ENCODE peak calls at places on chromosomes 11 and 22, in five cellular contexts. One of them, this sample, is unnamed. For H3K4me1, the result is how much of the 10 kb centered on the place peaks cover.

GRCh38 chr11:87304350-87304749 is 266.6 kb downstream of the TMEM135 start:
- DNase-seq in upper lobe of left lung: no peak
- DNase-seq in sigmoid colon: no peak
- DNase-seq in naive thymus-derived CD4-positive, alpha-beta T cell: no peak
- DNase-seq in neuronal stem cell: no peak
- DNase-seq in this sample: no peak

GRCh38 chr11:27462543-27462942 is 10.0 kb downstream of the LGR4 start:
- DNase-seq in upper lobe of left lung: no peak
- DNase-seq in sigmoid colon: no peak
- DNase-seq in naive thymus-derived CD4-positive, alpha-beta T cell: no peak
- DNase-seq in neuronal stem cell: no peak
- DNase-seq in this sample: no peak

GRCh38 chr11:62851807-62852522 is 12.6 kb upstream of the WDR74 start:
- DNase-seq in upper lobe of left lung: no peak
- DNase-seq in sigmoid colon: no peak
- DNase-seq in naive thymus-derived CD4-positive, alpha-beta T cell: no peak
- DNase-seq in neuronal stem cell: no peak
- DNase-seq in this sample: no peak

GRCh38 chr11:134945993-134946392 is 534.0 kb upstream of the B3GAT1 start:
- DNase-seq in upper lobe of left lung: no peak
- DNase-seq in sigmoid colon: no peak
- DNase-seq in naive thymus-derived CD4-positive, alpha-beta T cell: no peak
- DNase-seq in neuronal stem cell: no peak
- DNase-seq in this sample: no peak

GRCh38 chr22:37043828-37044538 is 7.6 kb upstream of the KCTD17 start:
- DNase-seq in upper lobe of left lung: peak
- DNase-seq in sigmoid colon: no peak
- DNase-seq in naive thymus-derived CD4-positive, alpha-beta T cell: peak
- DNase-seq in neuronal stem cell: no peak
- DNase-seq in this sample: no peak

GRCh38 chr11:130115218-130115617 is 44.4 kb upstream of the ST14 start:
- DNase-seq in upper lobe of left lung: no peak
- DNase-seq in sigmoid colon: no peak
- DNase-seq in naive thymus-derived CD4-positive, alpha-beta T cell: no peak
- DNase-seq in neuronal stem cell: no peak
- DNase-seq in this sample: no peak

GRCh38 chr11:106840146-106840545 is 178.1 kb downstream of the GUCY1A2 start:
- DNase-seq in upper lobe of left lung: no peak
- DNase-seq in sigmoid colon: no peak
- DNase-seq in naive thymus-derived CD4-positive, alpha-beta T cell: no peak
- DNase-seq in neuronal stem cell: no peak
- DNase-seq in this sample: no peak

GRCh38 chr22:23767303-23767672 is 484 bp downstream of the CHCHD10 start:
- DNase-seq in upper lobe of left lung: no peak
- DNase-seq in sigmoid colon: no peak
- DNase-seq in naive thymus-derived CD4-positive, alpha-beta T cell: no peak
- DNase-seq in neuronal stem cell: no peak
- DNase-seq in this sample: no peak

GRCh38 chr11:46238078-46238966 is 39.1 kb upstream of the CREB3L1 start:
- DNase-seq in upper lobe of left lung: peak
- DNase-seq in sigmoid colon: peak
- DNase-seq in naive thymus-derived CD4-positive, alpha-beta T cell: peak
- DNase-seq in neuronal stem cell: peak
- DNase-seq in this sample: no peak

GRCh38 chr11:134761361-134761760 is 349.3 kb upstream of the B3GAT1 start:
- DNase-seq in upper lobe of left lung: no peak
- DNase-seq in sigmoid colon: no peak
- DNase-seq in naive thymus-derived CD4-positive, alpha-beta T cell: no peak
- DNase-seq in neuronal stem cell: no peak
- DNase-seq in this sample: no peak

GRCh38 chr11:112279901-112280267 is 19.2 kb upstream of the PLET1 start:
- DNase-seq in upper lobe of left lung: peak
- DNase-seq in sigmoid colon: peak
- DNase-seq in naive thymus-derived CD4-positive, alpha-beta T cell: peak
- DNase-seq in neuronal stem cell: peak
- DNase-seq in this sample: no peak

GRCh38 chr11:72225411-72225951 is 914 bp downstream of the INPPL1 start:
- DNase-seq in upper lobe of left lung: no peak
- DNase-seq in sigmoid colon: peak
- DNase-seq in naive thymus-derived CD4-positive, alpha-beta T cell: peak
- DNase-seq in neuronal stem cell: no peak
- DNase-seq in this sample: no peak

GRCh38 chr11:60937144-60937527 is 12.9 kb downstream of the TMEM132A start:
- DNase-seq in upper lobe of left lung: peak
- DNase-seq in sigmoid colon: no peak
- DNase-seq in naive thymus-derived CD4-positive, alpha-beta T cell: no peak
- DNase-seq in neuronal stem cell: no peak
- DNase-seq in this sample: no peak

GRCh38 chr22:43789452-43789851 is 22.7 kb downstream of the EFCAB6 start:
- DNase-seq in upper lobe of left lung: peak
- DNase-seq in sigmoid colon: peak
- DNase-seq in naive thymus-derived CD4-positive, alpha-beta T cell: no peak
- DNase-seq in neuronal stem cell: no peak
- DNase-seq in this sample: no peak

GRCh38 chr22:50714150-50714549 is 23.9 kb upstream of the ACR start:
- DNase-seq in upper lobe of left lung: no peak
- DNase-seq in sigmoid colon: no peak
- DNase-seq in naive thymus-derived CD4-positive, alpha-beta T cell: no peak
- DNase-seq in neuronal stem cell: no peak
- DNase-seq in this sample: no peak

GRCh38 chr11:43934359-43935130 is 7.9 kb upstream of the C11orf96 start:
- DNase-seq in upper lobe of left lung: no peak
- DNase-seq in sigmoid colon: no peak
- DNase-seq in naive thymus-derived CD4-positive, alpha-beta T cell: no peak
- DNase-seq in neuronal stem cell: no peak
- DNase-seq in this sample: no peak

GRCh38 chr11:60130496-60130895 is 42.0 kb downstream of the MS4A2 start:
- DNase-seq in upper lobe of left lung: no peak
- DNase-seq in sigmoid colon: no peak
- DNase-seq in naive thymus-derived CD4-positive, alpha-beta T cell: no peak
- DNase-seq in neuronal stem cell: peak
- DNase-seq in this sample: no peak

GRCh38 chr22:35355744-35356420 is 25.0 kb upstream of the HMOX1 start:
- DNase-seq in upper lobe of left lung: no peak
- DNase-seq in sigmoid colon: no peak
- DNase-seq in naive thymus-derived CD4-positive, alpha-beta T cell: no peak
- DNase-seq in neuronal stem cell: no peak
- DNase-seq in this sample: no peak

GRCh38 chr11:65695459-65696241 is 16.4 kb upstream of the KAT5 start:
- DNase-seq in upper lobe of left lung: peak
- DNase-seq in sigmoid colon: no peak
- DNase-seq in naive thymus-derived CD4-positive, alpha-beta T cell: no peak
- DNase-seq in neuronal stem cell: no peak
- DNase-seq in this sample: no peak

GRCh38 chr11:78800089-78800690 is 225.5 kb upstream of the NARS2 start:
- DNase-seq in upper lobe of left lung: no peak
- DNase-seq in sigmoid colon: no peak
- DNase-seq in naive thymus-derived CD4-positive, alpha-beta T cell: no peak
- DNase-seq in neuronal stem cell: no peak
- DNase-seq in this sample: no peak

GRCh38 chr11:8932564-8933180 is at the start of gene C11orf16:
- DNase-seq in upper lobe of left lung: no peak
- DNase-seq in sigmoid colon: no peak
- DNase-seq in naive thymus-derived CD4-positive, alpha-beta T cell: no peak
- DNase-seq in neuronal stem cell: no peak
- DNase-seq in this sample: no peak

GRCh38 chr22:45261407-45262088 is 20.9 kb upstream of the KIAA0930 start:
- DNase-seq in upper lobe of left lung: no peak
- DNase-seq in sigmoid colon: no peak
- DNase-seq in naive thymus-derived CD4-positive, alpha-beta T cell: no peak
- DNase-seq in neuronal stem cell: no peak
- DNase-seq in this sample: no peak
- H3K4me1 ChIP-seq in upper lobe of left lung: under half
- H3K4me1 ChIP-seq in sigmoid colon: under half
- H3K4me1 ChIP-seq in naive thymus-derived CD4-positive, alpha-beta T cell: under half
- H3K4me1 ChIP-seq in neuronal stem cell: under half
- H3K4me1 ChIP-seq in this sample: under half

GRCh38 chr11:117871784-117872183 is 4.7 kb downstream of the FXYD6 start:
- DNase-seq in upper lobe of left lung: no peak
- DNase-seq in sigmoid colon: no peak
- DNase-seq in naive thymus-derived CD4-positive, alpha-beta T cell: no peak
- DNase-seq in neuronal stem cell: no peak
- DNase-seq in this sample: no peak
- H3K4me1 ChIP-seq in upper lobe of left lung: half or more
- H3K4me1 ChIP-seq in sigmoid colon: half or more
- H3K4me1 ChIP-seq in naive thymus-derived CD4-positive, alpha-beta T cell: under half
- H3K4me1 ChIP-seq in neuronal stem cell: under half
- H3K4me1 ChIP-seq in this sample: under half

GRCh38 chr22:29012923-29013322 is 48.7 kb downstream of the C22orf31 start:
- DNase-seq in upper lobe of left lung: no peak
- DNase-seq in sigmoid colon: no peak
- DNase-seq in naive thymus-derived CD4-positive, alpha-beta T cell: no peak
- DNase-seq in neuronal stem cell: no peak
- DNase-seq in this sample: no peak

GRCh38 chr22:29014301-29014700 is 47.3 kb downstream of the C22orf31 start:
- DNase-seq in upper lobe of left lung: no peak
- DNase-seq in sigmoid colon: no peak
- DNase-seq in naive thymus-derived CD4-positive, alpha-beta T cell: no peak
- DNase-seq in neuronal stem cell: no peak
- DNase-seq in this sample: no peak

GRCh38 chr22:29016067-29016938 is 45.3 kb downstream of the C22orf31 start:
- DNase-seq in upper lobe of left lung: no peak
- DNase-seq in sigmoid colon: no peak
- DNase-seq in naive thymus-derived CD4-positive, alpha-beta T cell: no peak
- DNase-seq in neuronal stem cell: no peak
- DNase-seq in this sample: no peak

GRCh38 chr22:29011868-29012428 is 49.7 kb downstream of the C22orf31 start:
- DNase-seq in upper lobe of left lung: no peak
- DNase-seq in sigmoid colon: no peak
- DNase-seq in naive thymus-derived CD4-positive, alpha-beta T cell: no peak
- DNase-seq in neuronal stem cell: no peak
- DNase-seq in this sample: no peak

GRCh38 chr22:29014773-29015172 is 46.9 kb downstream of the C22orf31 start:
- DNase-seq in upper lobe of left lung: no peak
- DNase-seq in sigmoid colon: no peak
- DNase-seq in naive thymus-derived CD4-positive, alpha-beta T cell: no peak
- DNase-seq in neuronal stem cell: no peak
- DNase-seq in this sample: no peak
- H3K4me1 ChIP-seq in upper lobe of left lung: under half
- H3K4me1 ChIP-seq in sigmoid colon: under half
- H3K4me1 ChIP-seq in naive thymus-derived CD4-positive, alpha-beta T cell: under half
- H3K4me1 ChIP-seq in neuronal stem cell: under half
- H3K4me1 ChIP-seq in this sample: under half

GRCh38 chr11:116661056-116661455 is 111.7 kb downstream of the BUD13 start:
- DNase-seq in upper lobe of left lung: no peak
- DNase-seq in sigmoid colon: no peak
- DNase-seq in naive thymus-derived CD4-positive, alpha-beta T cell: no peak
- DNase-seq in neuronal stem cell: no peak
- DNase-seq in this sample: no peak
- H3K4me1 ChIP-seq in upper lobe of left lung: under half
- H3K4me1 ChIP-seq in sigmoid colon: under half
- H3K4me1 ChIP-seq in naive thymus-derived CD4-positive, alpha-beta T cell: under half
- H3K4me1 ChIP-seq in neuronal stem cell: under half
- H3K4me1 ChIP-seq in this sample: under half

This sample was measured in esophagus squamous epithelium.